ENCODE peak calls at places on chromosomes 11 and 22, in eight cellular contexts. One of them, this sample, is unnamed.

GRCh38 chr11:127993788-127994187 is 593.6 kb downstream of the ETS1 start:
- DNase-seq in stimulated activated CD8-positive, alpha-beta memory T cell treated with anti-CD3 and anti-CD28 coated beads, Interleukin-7, amount 100 ng/mL, for 24 hours: no peak
- DNase-seq in EH: no peak
- DNase-seq in AG04450: no peak
- DNase-seq in stimulated activated CD4-positive, alpha-beta T cell treated with anti-CD3 and anti-CD28 coated beads, Interleukin-4, amount 100 ng/mL, for 1 hour: no peak
- DNase-seq in DMS153: no peak
- DNase-seq in immature natural killer cell: no peak
- DNase-seq in upper lobe of right lung: no peak
- DNase-seq in this sample: no peak

GRCh38 chr11:89508544-89508943 is 17.4 kb upstream of the NOX4 start:
- DNase-seq in stimulated activated CD8-positive, alpha-beta memory T cell treated with anti-CD3 and anti-CD28 coated beads, Interleukin-7, amount 100 ng/mL, for 24 hours: no peak
- DNase-seq in DMS153: no peak
- DNase-seq in upper lobe of right lung: no peak
- DNase-seq in stimulated activated CD4-positive, alpha-beta T cell treated with anti-CD3 and anti-CD28 coated beads, Interleukin-4, amount 100 ng/mL, for 1 hour: no peak
- DNase-seq in EH: no peak
- DNase-seq in immature natural killer cell: no peak
- DNase-seq in AG04450: no peak
- DNase-seq in this sample: no peak

GRCh38 chr11:469684-470667 is 19.9 kb downstream of the PTDSS2 start:
- DNase-seq in upper lobe of right lung: peak
- DNase-seq in DMS153: peak
- DNase-seq in stimulated activated CD4-positive, alpha-beta T cell treated with anti-CD3 and anti-CD28 coated beads, Interleukin-4, amount 100 ng/mL, for 1 hour: no peak
- DNase-seq in stimulated activated CD8-positive, alpha-beta memory T cell treated with anti-CD3 and anti-CD28 coated beads, Interleukin-7, amount 100 ng/mL, for 24 hours: no peak
- DNase-seq in immature natural killer cell: no peak
- DNase-seq in EH: peak
- DNase-seq in AG04450: peak
- DNase-seq in this sample: peak

GRCh38 chr11:115965754-115966504 is 461.7 kb upstream of the CADM1 start:
- DNase-seq in immature natural killer cell: no peak
- DNase-seq in DMS153: peak
- DNase-seq in AG04450: no peak
- DNase-seq in stimulated activated CD8-positive, alpha-beta memory T cell treated with anti-CD3 and anti-CD28 coated beads, Interleukin-7, amount 100 ng/mL, for 24 hours: no peak
- DNase-seq in upper lobe of right lung: peak
- DNase-seq in EH: no peak
- DNase-seq in stimulated activated CD4-positive, alpha-beta T cell treated with anti-CD3 and anti-CD28 coated beads, Interleukin-4, amount 100 ng/mL, for 1 hour: no peak
- DNase-seq in this sample: no peak

GRCh38 chr22:23591203-23591791 is 11.2 kb upstream of the IGLL1 start:
- DNase-seq in EH: peak
- DNase-seq in stimulated activated CD8-positive, alpha-beta memory T cell treated with anti-CD3 and anti-CD28 coated beads, Interleukin-7, amount 100 ng/mL, for 24 hours: peak
- DNase-seq in stimulated activated CD4-positive, alpha-beta T cell treated with anti-CD3 and anti-CD28 coated beads, Interleukin-4, amount 100 ng/mL, for 1 hour: peak
- DNase-seq in immature natural killer cell: peak
- DNase-seq in upper lobe of right lung: peak
- DNase-seq in DMS153: no peak
- DNase-seq in AG04450: peak
- DNase-seq in this sample: peak

GRCh38 chr11:111347723-111348115 is 31.4 kb downstream of the POU2AF1 start:
- DNase-seq in stimulated activated CD8-positive, alpha-beta memory T cell treated with anti-CD3 and anti-CD28 coated beads, Interleukin-7, amount 100 ng/mL, for 24 hours: no peak
- DNase-seq in EH: peak
- DNase-seq in stimulated activated CD4-positive, alpha-beta T cell treated with anti-CD3 and anti-CD28 coated beads, Interleukin-4, amount 100 ng/mL, for 1 hour: no peak
- DNase-seq in AG04450: no peak
- DNase-seq in upper lobe of right lung: no peak
- DNase-seq in immature natural killer cell: no peak
- DNase-seq in DMS153: no peak
- DNase-seq in this sample: no peak

GRCh38 chr11:27875480-27876208 is 175.4 kb upstream of the BDNF start:
- DNase-seq in DMS153: no peak
- DNase-seq in stimulated activated CD4-positive, alpha-beta T cell treated with anti-CD3 and anti-CD28 coated beads, Interleukin-4, amount 100 ng/mL, for 1 hour: no peak
- DNase-seq in EH: no peak
- DNase-seq in immature natural killer cell: no peak
- DNase-seq in stimulated activated CD8-positive, alpha-beta memory T cell treated with anti-CD3 and anti-CD28 coated beads, Interleukin-7, amount 100 ng/mL, for 24 hours: no peak
- DNase-seq in upper lobe of right lung: no peak
- DNase-seq in AG04450: no peak
- DNase-seq in this sample: no peak

GRCh38 chr11:47711816-47712215 is 3.4 kb downstream of the AGBL2 start:
- DNase-seq in stimulated activated CD4-positive, alpha-beta T cell treated with anti-CD3 and anti-CD28 coated beads, Interleukin-4, amount 100 ng/mL, for 1 hour: no peak
- DNase-seq in EH: no peak
- DNase-seq in DMS153: no peak
- DNase-seq in AG04450: no peak
- DNase-seq in upper lobe of right lung: no peak
- DNase-seq in stimulated activated CD8-positive, alpha-beta memory T cell treated with anti-CD3 and anti-CD28 coated beads, Interleukin-7, amount 100 ng/mL, for 24 hours: no peak
- DNase-seq in immature natural killer cell: no peak
- DNase-seq in this sample: no peak

GRCh38 chr22:37054600-37055365 is 3.2 kb downstream of the KCTD17 start:
- DNase-seq in stimulated activated CD4-positive, alpha-beta T cell treated with anti-CD3 and anti-CD28 coated beads, Interleukin-4, amount 100 ng/mL, for 1 hour: no peak
- DNase-seq in DMS153: no peak
- DNase-seq in stimulated activated CD8-positive, alpha-beta memory T cell treated with anti-CD3 and anti-CD28 coated beads, Interleukin-7, amount 100 ng/mL, for 24 hours: no peak
- DNase-seq in upper lobe of right lung: no peak
- DNase-seq in EH: no peak
- DNase-seq in AG04450: no peak
- DNase-seq in immature natural killer cell: no peak
- DNase-seq in this sample: no peak

GRCh38 chr11:106072804-106073203 is 4.3 kb downstream of the KBTBD3 start:
- DNase-seq in stimulated activated CD8-positive, alpha-beta memory T cell treated with anti-CD3 and anti-CD28 coated beads, Interleukin-7, amount 100 ng/mL, for 24 hours: no peak
- DNase-seq in stimulated activated CD4-positive, alpha-beta T cell treated with anti-CD3 and anti-CD28 coated beads, Interleukin-4, amount 100 ng/mL, for 1 hour: no peak
- DNase-seq in DMS153: peak
- DNase-seq in AG04450: no peak
- DNase-seq in upper lobe of right lung: no peak
- DNase-seq in EH: no peak
- DNase-seq in immature natural killer cell: no peak
- DNase-seq in this sample: no peak

GRCh38 chr11:40187092-40187403 is 1272.4 kb downstream of the LRRC4C start:
- DNase-seq in EH: no peak
- DNase-seq in upper lobe of right lung: no peak
- DNase-seq in AG04450: no peak
- DNase-seq in DMS153: no peak
- DNase-seq in immature natural killer cell: no peak
- DNase-seq in stimulated activated CD8-positive, alpha-beta memory T cell treated with anti-CD3 and anti-CD28 coated beads, Interleukin-7, amount 100 ng/mL, for 24 hours: no peak
- DNase-seq in stimulated activated CD4-positive, alpha-beta T cell treated with anti-CD3 and anti-CD28 coated beads, Interleukin-4, amount 100 ng/mL, for 1 hour: no peak
- DNase-seq in this sample: no peak

GRCh38 chr11:124415356-124415923 is 9.2 kb downstream of the OR8B4 start:
- DNase-seq in EH: peak
- DNase-seq in DMS153: peak
- DNase-seq in upper lobe of right lung: no peak
- DNase-seq in immature natural killer cell: no peak
- DNase-seq in stimulated activated CD8-positive, alpha-beta memory T cell treated with anti-CD3 and anti-CD28 coated beads, Interleukin-7, amount 100 ng/mL, for 24 hours: no peak
- DNase-seq in AG04450: peak
- DNase-seq in stimulated activated CD4-positive, alpha-beta T cell treated with anti-CD3 and anti-CD28 coated beads, Interleukin-4, amount 100 ng/mL, for 1 hour: no peak
- DNase-seq in this sample: peak

GRCh38 chr11:122183933-122184332 is 67.9 kb upstream of the BLID start:
- DNase-seq in stimulated activated CD4-positive, alpha-beta T cell treated with anti-CD3 and anti-CD28 coated beads, Interleukin-4, amount 100 ng/mL, for 1 hour: no peak
- DNase-seq in immature natural killer cell: no peak
- DNase-seq in AG04450: no peak
- DNase-seq in EH: no peak
- DNase-seq in stimulated activated CD8-positive, alpha-beta memory T cell treated with anti-CD3 and anti-CD28 coated beads, Interleukin-7, amount 100 ng/mL, for 24 hours: no peak
- DNase-seq in upper lobe of right lung: no peak
- DNase-seq in DMS153: no peak
- DNase-seq in this sample: no peak

GRCh38 chr11:68206211-68206610 is 6.9 kb downstream of the KMT5B start:
- DNase-seq in EH: peak
- DNase-seq in upper lobe of right lung: no peak
- DNase-seq in AG04450: no peak
- DNase-seq in stimulated activated CD8-positive, alpha-beta memory T cell treated with anti-CD3 and anti-CD28 coated beads, Interleukin-7, amount 100 ng/mL, for 24 hours: no peak
- DNase-seq in stimulated activated CD4-positive, alpha-beta T cell treated with anti-CD3 and anti-CD28 coated beads, Interleukin-4, amount 100 ng/mL, for 1 hour: no peak
- DNase-seq in DMS153: peak
- DNase-seq in immature natural killer cell: peak
- DNase-seq in this sample: no peak

GRCh38 chr11:77088236-77089003 is 14.2 kb upstream of the OMP start:
- DNase-seq in EH: no peak
- DNase-seq in stimulated activated CD4-positive, alpha-beta T cell treated with anti-CD3 and anti-CD28 coated beads, Interleukin-4, amount 100 ng/mL, for 1 hour: no peak
- DNase-seq in stimulated activated CD8-positive, alpha-beta memory T cell treated with anti-CD3 and anti-CD28 coated beads, Interleukin-7, amount 100 ng/mL, for 24 hours: no peak
- DNase-seq in immature natural killer cell: no peak
- DNase-seq in DMS153: no peak
- DNase-seq in upper lobe of right lung: peak
- DNase-seq in AG04450: no peak
- DNase-seq in this sample: no peak

GRCh38 chr22:44100411-44100810 is 76.3 kb downstream of the PARVB start:
- DNase-seq in EH: no peak
- DNase-seq in AG04450: no peak
- DNase-seq in stimulated activated CD8-positive, alpha-beta memory T cell treated with anti-CD3 and anti-CD28 coated beads, Interleukin-7, amount 100 ng/mL, for 24 hours: no peak
- DNase-seq in immature natural killer cell: no peak
- DNase-seq in upper lobe of right lung: no peak
- DNase-seq in DMS153: no peak
- DNase-seq in stimulated activated CD4-positive, alpha-beta T cell treated with anti-CD3 and anti-CD28 coated beads, Interleukin-4, amount 100 ng/mL, for 1 hour: no peak
- DNase-seq in this sample: no peak

This sample was measured in AG09319.